ENCODE peak calls at places on chromosomes 3 and 15, in eight cellular contexts. B, O, Q, C, R, T, H and P are unnamed samples.

GRCh38 chr3:10292505-10293419 is at the start of gene GHRL:
- DNase-seq in H (no peak), B (no peak), R (no peak), T (peak), C (no peak), Q (no peak), O (no peak), P (no peak)

GRCh38 chr3:123159926-123160635 is 41.7 kb upstream of the SEC22A start:
- DNase-seq in R (no peak), H (no peak), Q (no peak), B (peak), O (no peak), C (no peak), T (no peak), P (peak)

GRCh38 chr3:178195824-178196223 is 340.4 kb upstream of the KCNMB2 start:
- DNase-seq in C (no peak), H (no peak), T (peak), Q (no peak), R (no peak), B (peak), O (no peak), P (peak)

GRCh38 chr3:148232409-148232808 is 465.3 kb upstream of the AGTR1 start:
- DNase-seq in O (no peak), R (no peak), Q (no peak), H (no peak), C (no peak), T (no peak), B (no peak), P (no peak)

GRCh38 chr15:40929730-40930429 is 740 bp downstream of the DLL4 start:
- DNase-seq in H (peak), R (peak), T (no peak), Q (peak), C (no peak), B (peak), O (no peak), P (no peak)

GRCh38 chr3:72234394-72234793 is 449.4 kb upstream of the PROK2 start:
- DNase-seq in H (no peak), B (peak), T (no peak), Q (peak), R (no peak), O (no peak), C (peak), P (peak)

GRCh38 chr15:80804970-80805495 is 25.9 kb downstream of the CEMIP start:
- DNase-seq in H (peak), Q (no peak), T (no peak), O (no peak), B (no peak), C (no peak), R (no peak), P (no peak)

GRCh38 chr3:195124378-195124985 is 146.5 kb downstream of the XXYLT1 start:
- DNase-seq in Q (no peak), T (no peak), B (no peak), R (no peak), H (no peak), O (no peak), C (no peak), P (no peak)

GRCh38 chr3:40996827-40997710 is 202.2 kb upstream of the CTNNB1 start:
- DNase-seq in T (no peak), B (no peak), Q (no peak), H (no peak), C (no peak), O (no peak), R (no peak), P (no peak)

GRCh38 chr3:4231041-4231440 is 72.1 kb upstream of the SETMAR start:
- DNase-seq in O (no peak), R (no peak), T (peak), H (no peak), Q (no peak), C (no peak), B (no peak), P (no peak)

GRCh38 chr3:69856965-69857364 is 117.7 kb downstream of the MITF start:
- DNase-seq in T (no peak), C (no peak), B (no peak), Q (no peak), O (no peak), H (no peak), R (no peak), P (no peak)

GRCh38 chr3:30970183-30970582 is 75.7 kb upstream of the GADL1 start:
- DNase-seq in Q (no peak), C (no peak), H (no peak), O (no peak), T (no peak), R (no peak), B (peak), P (no peak)

GRCh38 chr3:170811515-170811914 is 58.5 kb downstream of the RPL22L1 start:
- DNase-seq in T (no peak), B (no peak), H (no peak), C (no peak), Q (no peak), O (no peak), R (no peak), P (no peak)

GRCh38 chr3:13119471-13120220 is 46.4 kb upstream of the IQSEC1 start:
- DNase-seq in H (peak), C (no peak), Q (no peak), R (no peak), O (no peak), T (no peak), B (no peak), P (no peak)

GRCh38 chr3:134933997-134934396 is 138.9 kb downstream of the EPHB1 start:
- DNase-seq in T (no peak), B (no peak), O (no peak), R (no peak), Q (no peak), H (peak), C (no peak), P (no peak)